ENCODE peak calls at places on chromosomes 6 and 20, in five cellular contexts. One of them, this sample, is unnamed.

GRCh38 chr6:145009691-145010090 is 724.6 kb downstream of the UTRN start:
- DNase-seq in small intestine: no peak
- DNase-seq in NCI-H1092 treated with DMSO at 0.1 percent for 48 hours: no peak
- DNase-seq in neuronal stem cell: no peak
- DNase-seq in GM12865: no peak
- DNase-seq in this sample: no peak

GRCh38 chr20:36624068-36624813 is 18.7 kb downstream of the RAB5IF start:
- DNase-seq in small intestine: peak; percentile 76
- DNase-seq in NCI-H1092 treated with DMSO at 0.1 percent for 48 hours: no peak
- DNase-seq in neuronal stem cell: no peak
- DNase-seq in GM12865: no peak
- DNase-seq in this sample: no peak

GRCh38 chr6:90256698-90257485 is 39.8 kb downstream of the BACH2 start:
- DNase-seq in small intestine: peak; percentile 17
- DNase-seq in NCI-H1092 treated with DMSO at 0.1 percent for 48 hours: no peak
- DNase-seq in neuronal stem cell: no peak
- DNase-seq in GM12865: no peak
- DNase-seq in this sample: no peak

GRCh38 chr6:125668071-125668470 is 81.4 kb upstream of the HEY2 start:
- DNase-seq in small intestine: no peak
- DNase-seq in NCI-H1092 treated with DMSO at 0.1 percent for 48 hours: no peak
- DNase-seq in neuronal stem cell: no peak
- DNase-seq in GM12865: no peak
- DNase-seq in this sample: no peak

GRCh38 chr6:116531675-116532570 is 13.6 kb downstream of the TRAPPC3L start:
- DNase-seq in small intestine: peak; percentile 63
- DNase-seq in NCI-H1092 treated with DMSO at 0.1 percent for 48 hours: peak; percentile 51
- DNase-seq in neuronal stem cell: peak; percentile 54
- DNase-seq in GM12865: peak; percentile 78
- DNase-seq in this sample: peak; percentile 46

GRCh38 chr20:32338665-32339064 is 19.5 kb upstream of the ASXL1 start:
- DNase-seq in small intestine: no peak
- DNase-seq in NCI-H1092 treated with DMSO at 0.1 percent for 48 hours: no peak
- DNase-seq in neuronal stem cell: no peak
- DNase-seq in GM12865: no peak
- DNase-seq in this sample: no peak

GRCh38 chr20:61901421-61902212 is 164.1 kb downstream of the TAF4 start:
- DNase-seq in small intestine: no peak
- DNase-seq in NCI-H1092 treated with DMSO at 0.1 percent for 48 hours: no peak
- DNase-seq in neuronal stem cell: no peak
- DNase-seq in GM12865: no peak
- DNase-seq in this sample: peak; percentile 2

GRCh38 chr6:147108256-147108910 is 95.8 kb upstream of the STXBP5 start:
- DNase-seq in small intestine: no peak
- DNase-seq in NCI-H1092 treated with DMSO at 0.1 percent for 48 hours: peak; percentile 38
- DNase-seq in neuronal stem cell: no peak
- DNase-seq in GM12865: no peak
- DNase-seq in this sample: no peak

GRCh38 chr6:26158581-26159416 is 71.6 kb downstream of the HFE start:
- DNase-seq in small intestine: peak; percentile 81
- DNase-seq in NCI-H1092 treated with DMSO at 0.1 percent for 48 hours: peak; percentile 44
- DNase-seq in neuronal stem cell: no peak
- DNase-seq in GM12865: peak; percentile 85
- DNase-seq in this sample: peak; percentile 73

GRCh38 chr20:63771046-63771707 is 31.6 kb downstream of the SLC2A4RG start:
- DNase-seq in small intestine: no peak
- DNase-seq in NCI-H1092 treated with DMSO at 0.1 percent for 48 hours: no peak
- DNase-seq in neuronal stem cell: no peak
- DNase-seq in GM12865: no peak
- DNase-seq in this sample: no peak

GRCh38 chr6:30752164-30752927 is 8.0 kb upstream of the IER3 start:
- DNase-seq in small intestine: no peak
- DNase-seq in NCI-H1092 treated with DMSO at 0.1 percent for 48 hours: no peak
- DNase-seq in neuronal stem cell: no peak
- DNase-seq in GM12865: no peak
- DNase-seq in this sample: no peak

GRCh38 chr20:49187330-49188100 is 619 bp downstream of the STAU1 start:
- DNase-seq in small intestine: peak; percentile 60
- DNase-seq in NCI-H1092 treated with DMSO at 0.1 percent for 48 hours: peak; percentile 18
- DNase-seq in neuronal stem cell: peak; percentile 17
- DNase-seq in GM12865: peak; percentile 37
- DNase-seq in this sample: peak; percentile 38

This sample was measured in CD4-positive, CD25-positive, alpha-beta regulatory T cell.